ENCODE peak calls at places on chromosomes 5 and 9, in five cellular contexts. X is brain microvascular endothelial cell, Y is fibroblast of the aortic adventitia, Q is RWPE2, F is thoracic aorta. S is an unnamed sample.

GRCh38 chr9:83231039-83231438 is 168.1 kb upstream of the RASEF start:
- DNase-seq in X (no peak), Y (peak; percentile 54), Q (no peak), F (no peak), S (no peak)

GRCh38 chr5:43192558-43193170 is 639 bp downstream of the NIM1K start:
- DNase-seq in X (no peak), Y (peak; percentile 36), Q (no peak), F (no peak), S (peak; percentile 10)

GRCh38 chr9:94787268-94787667 is 60.8 kb downstream of the AOPEP start:
- DNase-seq in X (no peak), Y (no peak), Q (no peak), F (no peak), S (no peak)

GRCh38 chr5:50606179-50606578 is 60.3 kb upstream of the PARP8 start:
- DNase-seq in X (no peak), Y (no peak), Q (no peak), F (no peak), S (no peak)

GRCh38 chr9:70868661-70869652 is 252.5 kb downstream of the TRPM3 start:
- DNase-seq in X (peak; percentile 3), Y (peak; percentile 86), Q (no peak), F (no peak), S (no peak)

GRCh38 chr5:143562935-143563334 is 159.4 kb upstream of the NR3C1 start:
- DNase-seq in X (peak; percentile 85), Y (peak; percentile 97), Q (no peak), F (peak; percentile 45), S (no peak)

GRCh38 chr5:439181-439580 is 3.8 kb upstream of the EXOC3 start:
- DNase-seq in X (no peak), Y (no peak), Q (no peak), F (no peak), S (no peak)

GRCh38 chr5:179618923-179619554 is 4.4 kb downstream of the HNRNPH1 start:
- DNase-seq in X (no peak), Y (peak; percentile 27), Q (no peak), F (no peak), S (no peak)

GRCh38 chr5:172452398-172453205 is 1.7 kb downstream of the SH3PXD2B start:
- DNase-seq in X (peak; percentile 74), Y (peak; percentile 90), Q (peak; percentile 50), F (no peak), S (no peak)

GRCh38 chr5:38738898-38739743 is 106.7 kb upstream of the OSMR start:
- DNase-seq in X (no peak), Y (peak; percentile 71), Q (no peak), F (no peak), S (no peak)

GRCh38 chr5:176790921-176791320 is 19.4 kb upstream of the UNC5A start:
- DNase-seq in X (no peak), Y (peak; percentile 67), Q (no peak), F (no peak), S (no peak)

GRCh38 chr5:84372066-84372700 is 12.5 kb downstream of the EDIL3 start:
- DNase-seq in X (peak; percentile 82), Y (peak; percentile 44), Q (no peak), F (no peak), S (no peak)

GRCh38 chr5:7927466-7928375 is 58.8 kb downstream of the MTRR start:
- DNase-seq in X (peak; percentile 72), Y (peak; percentile 64), Q (no peak), F (no peak), S (no peak)

GRCh38 chr5:148290271-148291195 is 21.7 kb upstream of the SPINK7 start:
- DNase-seq in X (peak; percentile 5), Y (peak; percentile 29), Q (no peak), F (no peak), S (no peak)

GRCh38 chr5:176400382-176401156 is 12.0 kb downstream of the HIGD2A start:
- DNase-seq in X (no peak), Y (no peak), Q (peak; percentile 61), F (no peak), S (no peak)

GRCh38 chr5:353599-354580 is 32.4 kb downstream of the AHRR start:
- DNase-seq in X (no peak), Y (no peak), Q (peak; percentile 68), F (no peak), S (no peak)

GRCh38 chr9:132645711-132646110 is 24.1 kb downstream of the DDX31 start:
- DNase-seq in X (no peak), Y (no peak), Q (no peak), F (no peak), S (no peak)

GRCh38 chr9:105187781-105188180 is 56.7 kb upstream of the SLC44A1 start:
- DNase-seq in X (peak; percentile 67), Y (peak; percentile 89), Q (no peak), F (no peak), S (no peak)

GRCh38 chr5:25393321-25393720 is 748.5 kb upstream of the CDH10 start:
- DNase-seq in X (no peak), Y (no peak), Q (no peak), F (no peak), S (no peak)

GRCh38 chr9:78782234-78782633 is 485.3 kb downstream of the PSAT1 start:
- DNase-seq in X (no peak), Y (no peak), Q (no peak), F (no peak), S (no peak)

GRCh38 chr5:123538670-123539459 is 26.9 kb downstream of the CSNK1G3 start:
- DNase-seq in X (peak; percentile 21), Y (peak; percentile 54), Q (no peak), F (no peak), S (no peak)

GRCh38 chr9:124659099-124659659 is 111.9 kb downstream of the NR6A1 start:
- DNase-seq in X (peak; percentile 97), Y (peak; percentile 96), Q (peak; percentile 93), F (peak; percentile 52), S (peak; percentile 4)

GRCh38 chr9:113521693-113522260 is 58.2 kb downstream of the RGS3 start:
- DNase-seq in X (no peak), Y (no peak), Q (no peak), F (no peak), S (no peak)

GRCh38 chr9:33198163-33198562 is 31.0 kb upstream of the B4GALT1 start:
- DNase-seq in X (no peak), Y (peak; percentile 96), Q (no peak), F (no peak), S (no peak)

GRCh38 chr5:30853158-30853557 is 340.3 kb upstream of the CDH6 start:
- DNase-seq in X (no peak), Y (no peak), Q (no peak), F (no peak), S (no peak)

GRCh38 chr5:63960646-63961045 is 1.6 kb downstream of the HTR1A start:
- DNase-seq in X (no peak), Y (no peak), Q (no peak), F (no peak), S (no peak)

GRCh38 chr9:35114921-35115341 is 731 bp downstream of the ATOSB start:
- DNase-seq in X (peak; percentile 28), Y (peak; percentile 35), Q (no peak), F (no peak), S (no peak)

GRCh38 chr5:60287174-60287771 is 393.7 kb upstream of the PDE4D start:
- DNase-seq in X (peak; percentile 61), Y (peak; percentile 35), Q (no peak), F (no peak), S (no peak)

GRCh38 chr9:27094640-27095039 is 14.4 kb upstream of the TEK start:
- DNase-seq in X (peak; percentile 93), Y (peak; percentile 78), Q (no peak), F (no peak), S (no peak)

DNA sequence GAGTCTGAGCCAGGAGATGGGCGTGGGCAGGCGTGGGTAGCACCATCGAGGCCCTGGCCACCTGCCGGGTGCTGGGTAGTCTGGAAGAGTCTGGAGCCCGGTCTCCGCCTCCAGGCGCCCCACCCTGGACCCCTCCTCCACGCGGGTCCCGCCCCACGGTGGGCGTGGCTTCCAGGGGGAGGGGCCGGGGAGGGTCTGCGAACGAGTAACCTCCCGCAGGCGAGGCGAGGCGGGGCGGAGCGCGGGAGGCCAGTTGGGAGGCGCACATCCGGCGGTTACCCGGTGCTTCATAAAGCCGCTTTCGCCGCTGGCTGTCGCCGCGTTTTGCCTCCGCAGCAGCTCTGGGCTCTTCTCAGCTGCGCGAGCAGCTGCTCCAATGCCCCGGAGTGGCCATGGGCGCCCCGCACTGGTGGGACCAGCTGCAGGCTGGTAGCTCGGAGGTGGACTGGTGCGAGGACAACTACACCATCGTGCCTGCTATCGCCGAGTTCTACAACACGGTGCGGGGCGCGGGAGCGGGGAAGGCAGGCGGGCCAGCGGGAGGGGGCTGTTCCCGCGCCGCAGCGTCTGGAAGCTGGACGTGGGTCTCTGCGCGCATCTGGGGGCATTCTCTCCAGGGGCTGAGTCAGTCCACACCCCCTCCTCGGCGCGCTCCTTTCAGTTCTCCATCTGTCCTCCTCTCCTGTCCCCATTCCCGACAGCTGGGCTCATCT is at the start of gene ACER2:
- DNase-seq in X (peak; percentile 69), Y (peak; percentile 71), Q (peak; percentile 90), F (peak; percentile 78), S (peak; percentile 98)
- TF ChIP-seq CTCF in X (peak; percentile 29), Y (no peak), Q (peak; percentile 8), F (no peak), S (no peak)

DNA sequence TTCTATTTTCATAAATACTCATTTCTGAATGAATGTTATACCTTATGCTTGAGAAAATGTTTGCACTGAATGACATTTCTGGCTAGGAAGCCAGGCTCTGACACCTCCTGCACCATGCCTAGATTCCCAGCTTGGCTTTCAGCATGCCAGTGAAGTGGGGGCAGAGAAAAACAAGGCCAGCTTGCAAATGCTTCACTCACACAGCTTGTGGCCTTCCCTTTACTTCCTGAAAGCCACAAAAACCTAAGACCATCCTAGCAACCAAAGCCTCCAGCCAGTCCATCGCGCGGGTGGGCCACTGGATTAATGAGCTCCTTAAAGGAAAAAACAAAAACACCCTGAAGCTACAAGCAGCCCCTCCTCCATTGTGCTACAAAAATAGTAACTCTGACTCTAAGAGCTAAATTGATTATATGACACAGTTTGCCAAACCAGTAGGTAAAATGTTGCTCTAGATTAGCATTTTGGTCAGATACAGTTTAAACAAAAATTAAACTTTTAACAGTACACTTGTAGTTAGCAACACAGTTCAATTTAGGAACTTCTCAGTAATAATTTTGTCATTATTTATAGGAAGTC is 159.9 kb downstream of the TSSK1B start:
- DNase-seq in X (no peak), Y (no peak), Q (no peak), F (no peak), S (no peak)
- TF ChIP-seq CTCF in X (no peak), Y (no peak), Q (no peak), F (no peak), S (no peak)

GRCh38 chr5:29005386-29005785 is 1967.0 kb upstream of the CDH9 start:
- DNase-seq in X (peak; percentile 21), Y (no peak), Q (no peak), F (no peak), S (no peak)
- TF ChIP-seq CTCF in X (no peak), Y (no peak), Q (peak; percentile 59), F (no peak), S (no peak)

GRCh38 chr5:145104106-145104505 is 731.0 kb downstream of the PRELID2 start:
- DNase-seq in X (no peak), Y (no peak), Q (no peak), F (no peak), S (no peak)

DNA sequence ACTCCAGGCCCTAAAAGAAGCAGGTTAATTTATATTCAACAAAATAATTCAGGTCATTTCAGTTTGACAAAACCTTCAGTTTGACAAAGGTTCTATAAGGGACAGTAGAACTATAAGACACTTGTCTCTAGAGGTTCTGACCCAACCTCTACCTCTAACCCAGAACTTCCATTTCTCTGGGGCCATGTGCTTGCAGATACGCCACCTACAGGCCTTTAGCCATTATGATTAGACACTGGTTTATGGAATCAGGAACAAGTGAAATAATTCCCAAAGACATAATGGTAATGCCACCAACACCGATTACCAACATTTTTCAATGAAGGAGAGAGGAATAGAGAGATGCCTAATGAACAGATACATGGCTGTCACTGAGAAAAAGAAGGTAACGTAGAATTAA is 733.9 kb downstream of the PRELID2 start:
- DNase-seq in X (no peak), Y (no peak), Q (no peak), F (no peak), S (no peak)
- TF ChIP-seq CTCF in X (peak; percentile 49), Y (peak; percentile 26), Q (peak; percentile 48), F (no peak), S (no peak)